ENCODE peak calls at places on chromosomes 6 and 20, in five cellular contexts. E is fibroblast of villous mesenchyme; M is Kasumi-1; X is prostate gland; D is stimulated activated CD4-positive, alpha-beta T cell treated with anti-CD3 and anti-CD28 coated beads, TNF-alpha, amount 100 ng/mL, for 24 hours. T is an unnamed sample.

GRCh38 chr20:18590163-18590562 is 2.3 kb downstream of the DTD1 start:
- DNase-seq in M (no peak), E (no peak), X (no peak), D (no peak), T (no peak)

GRCh38 chr6:98827295-98828159 is 6.8 kb upstream of the POU3F2 start:
- DNase-seq in X (no peak), M (no peak), D (no peak), E (no peak), T (peak)

GRCh38 chr6:87277123-87277522 is 45.3 kb upstream of the SMIM8 start:
- DNase-seq in E (peak), M (peak), D (no peak), X (no peak), T (no peak)

GRCh38 chr6:8174571-8174970 is 72.2 kb upstream of the EEF1E1 start:
- DNase-seq in D (no peak), X (no peak), E (no peak), M (no peak), T (no peak)

GRCh38 chr20:51600016-51600420 is 57.5 kb upstream of the NFATC2 start:
- DNase-seq in D (no peak), M (no peak), E (no peak), X (no peak), T (no peak)

GRCh38 chr20:20084296-20084752 is 32.0 kb downstream of the CFAP61 start:
- DNase-seq in D (no peak), X (no peak), E (no peak), M (no peak), T (peak)

GRCh38 chr6:44104661-44105060 is 22.6 kb downstream of the MRPL14 start:
- DNase-seq in M (no peak), D (no peak), E (no peak), X (no peak), T (peak)

GRCh38 chr20:43899274-43899878 is 15.3 kb upstream of the TOX2 start:
- DNase-seq in E (no peak), D (no peak), X (no peak), M (no peak), T (no peak)

GRCh38 chr6:29011276-29011734 is 6.2 kb upstream of the ZNF311 start:
- DNase-seq in D (peak), E (peak), M (peak), X (peak), T (peak)

GRCh38 chr20:57613481-57613921 is 6.7 kb downstream of the ZBP1 start:
- DNase-seq in X (no peak), M (no peak), D (no peak), E (no peak), T (no peak)

GRCh38 chr6:88614306-88614877 is 349.0 kb downstream of the RNGTT start:
- DNase-seq in D (no peak), M (no peak), X (no peak), E (no peak), T (no peak)

GRCh38 chr6:166636191-166636938 is 9.3 kb upstream of the RPS6KA2 start:
- DNase-seq in D (no peak), E (no peak), X (no peak), M (no peak), T (no peak)

T was measured in Right ventricle myocardium superior.